ENCODE peak calls at places on chromosome 21, in four cellular contexts. J is K562, C is H1, A is HCT116. F is an unnamed sample.

GRCh38 chr21:28083350-28083749 is 909.3 kb downstream of the LTN1 start:
- DNase-seq in J (no peak), C (no peak), A (no peak), F (no peak)

GRCh38 chr21:42558846-42559245 is 45.2 kb downstream of the SLC37A1 start:
- DNase-seq in A (no peak), C (no peak), J (no peak), F (no peak)

GRCh38 chr21:25506887-25507286 is 100.4 kb downstream of the MRPL39 start:
- DNase-seq in C (no peak), J (no peak), A (no peak), F (no peak)

GRCh38 chr21:42578034-42578433 is 64.4 kb downstream of the SLC37A1 start:
- DNase-seq in A (no peak), C (no peak), J (no peak), F (no peak)

GRCh38 chr21:15289896-15290841 is 225.4 kb upstream of the NRIP1 start:
- DNase-seq in A (no peak), J (peak), C (peak), F (no peak)

GRCh38 chr21:38726482-38726881 is 79.2 kb upstream of the ETS2 start:
- DNase-seq in J (no peak), A (no peak), C (no peak), F (no peak)

GRCh38 chr21:32712043-32712442 is 15.8 kb downstream of the SYNJ1 start:
- DNase-seq in J (no peak), A (no peak), C (no peak), F (no peak)

GRCh38 chr21:34008618-34009017 is 64.8 kb upstream of the MRPS6 start:
- DNase-seq in A (no peak), J (no peak), C (no peak), F (no peak)

GRCh38 chr21:45266518-45267389 is 20.9 kb downstream of the POFUT2 start:
- DNase-seq in C (no peak), A (no peak), J (no peak), F (no peak)
- TF ChIP-seq ZNF274 in C (no peak), A (no peak), J (no peak), F (no peak)

DNA sequence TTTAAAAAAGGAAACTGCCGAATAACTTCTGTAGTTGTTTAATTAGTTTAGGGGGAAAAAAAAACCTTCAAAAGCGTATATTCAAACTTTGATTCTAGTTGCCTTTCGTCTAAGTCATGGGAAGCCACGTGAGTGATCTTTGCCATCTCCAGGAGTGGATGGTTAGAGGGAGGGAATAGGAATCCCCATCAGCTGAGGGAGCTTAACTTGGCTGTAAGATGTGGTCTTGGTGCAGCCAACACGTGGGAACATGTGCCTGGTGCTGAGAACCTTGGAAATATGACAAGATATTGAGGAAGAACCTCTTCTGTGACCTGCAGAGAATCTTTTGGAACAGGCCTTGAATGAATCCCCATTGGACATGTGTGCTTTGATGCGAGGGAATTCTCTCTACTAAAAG is 1.7 kb downstream of the BACE2 start:
- DNase-seq in A (no peak), J (no peak), C (no peak), F (no peak)
- H3K4me3 ChIP-seq in A (peak), J (no peak), C (no peak), F (no peak)

DNA sequence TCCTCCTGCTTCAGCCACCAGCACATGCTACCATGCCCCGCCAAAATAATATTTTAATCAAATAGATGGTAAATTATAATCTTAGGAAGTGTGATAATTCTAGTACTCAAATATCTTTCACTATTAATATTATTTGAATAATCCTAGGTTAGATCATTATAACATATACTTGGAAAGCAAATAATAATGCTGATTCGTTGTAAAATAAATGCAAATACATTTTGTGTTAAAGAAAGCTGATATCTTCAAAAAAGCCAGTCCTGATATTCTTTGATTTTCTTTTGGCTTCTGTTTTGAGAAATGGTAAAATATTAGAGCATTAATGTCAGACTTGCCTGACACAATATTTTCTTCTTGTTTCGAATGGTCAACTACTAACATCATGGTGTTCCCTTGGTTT is 116.3 kb upstream of the ADAMTS5 start:
- DNase-seq in J (no peak), C (no peak), A (no peak), F (no peak)
- TF ChIP-seq ZNF274 in J (no peak), C (no peak), A (no peak), F (no peak)

GRCh38 chr21:37074195-37074510 is 1.1 kb downstream of the TTC3 start:
- DNase-seq in A (no peak), J (no peak), C (no peak), F (no peak)

GRCh38 chr21:37076087-37076486 is 3.0 kb downstream of the TTC3 start:
- DNase-seq in A (no peak), C (no peak), J (no peak), F (no peak)

GRCh38 chr21:37074546-37074945 is 1.5 kb downstream of the TTC3 start:
- DNase-seq in A (no peak), J (no peak), C (no peak), F (no peak)

GRCh38 chr21:37073417-37074194 is 552 bp downstream of the TTC3 start:
- DNase-seq in A (no peak), J (peak), C (peak), F (no peak)

DNA sequence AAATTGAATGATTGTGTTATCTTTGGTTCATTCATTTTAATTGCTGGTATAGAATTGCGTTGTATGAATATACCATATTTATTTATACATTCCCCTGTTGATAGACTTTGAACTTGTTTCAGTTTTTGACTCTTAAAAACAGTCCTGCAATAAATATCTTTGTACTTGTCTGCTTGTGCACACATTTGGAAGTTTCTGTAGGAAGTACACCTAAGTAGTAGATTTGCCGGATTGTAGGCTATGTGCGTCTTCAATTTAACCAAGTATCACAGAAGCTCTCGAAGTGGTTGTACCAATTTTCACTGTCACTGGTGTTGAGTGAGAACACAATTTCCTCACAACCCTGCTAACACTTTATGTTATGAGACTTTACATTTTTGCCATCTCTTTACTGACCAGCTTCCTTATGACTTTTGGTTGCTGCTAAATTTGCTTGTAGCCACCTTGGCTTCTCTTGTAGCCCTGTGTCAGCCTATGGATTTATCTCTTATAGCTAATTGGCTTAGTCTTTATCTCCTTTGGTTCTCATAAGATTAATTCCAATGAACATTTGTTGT is 2.2 kb downstream of the TTC3 start:
- DNase-seq in J (no peak), A (no peak), C (no peak), F (no peak)
- H3K4me3 ChIP-seq in J (no peak), A (no peak), C (no peak), F (no peak)

GRCh38 chr21:44955141-44955802 is 15.4 kb downstream of the SLX9 start:
- DNase-seq in A (no peak), J (no peak), C (no peak), F (no peak)

GRCh38 chr21:44954281-44954771 is 14.5 kb downstream of the SLX9 start:
- DNase-seq in A (no peak), J (no peak), C (no peak), F (no peak)

GRCh38 chr21:44957047-44957831 is 17.4 kb downstream of the SLX9 start:
- DNase-seq in A (no peak), C (no peak), J (no peak), F (no peak)

GRCh38 chr21:44956356-44957046 is 16.7 kb downstream of the SLX9 start:
- DNase-seq in A (no peak), C (no peak), J (no peak), F (no peak)

GRCh38 chr21:44955803-44956175 is 16.0 kb downstream of the SLX9 start:
- DNase-seq in A (no peak), J (no peak), C (no peak), F (no peak)
- TF ChIP-seq ZNF274 in A (no peak), J (no peak), C (no peak), F (no peak)

F was measured in NT2/D1.